ENCODE peak calls at places on chromosomes 7 and 10, in six cellular contexts. One of them, this sample, is unnamed.

GRCh38 chr10:119111968-119112515 is 8.1 kb downstream of the DENND10 start:
- DNase-seq in GM12892: no peak
- DNase-seq in IMR-90: peak; percentile 82
- DNase-seq in anterior cingulate cortex: no peak
- DNase-seq in D341Med: no peak
- DNase-seq in stimulated activated CD8-positive, alpha-beta memory T cell treated with anti-CD3 and anti-CD28 coated beads, Interleukin-2, amount 100 ng/mL, for 48 hours: no peak
- DNase-seq in this sample: no peak

GRCh38 chr10:12606461-12606860 is 257.1 kb downstream of the CAMK1D start:
- DNase-seq in anterior cingulate cortex: no peak
- DNase-seq in IMR-90: no peak
- DNase-seq in D341Med: no peak
- DNase-seq in stimulated activated CD8-positive, alpha-beta memory T cell treated with anti-CD3 and anti-CD28 coated beads, Interleukin-2, amount 100 ng/mL, for 48 hours: no peak
- DNase-seq in GM12892: no peak
- DNase-seq in this sample: no peak

GRCh38 chr7:51010534-51010933 is 227.8 kb upstream of the GRB10 start:
- DNase-seq in anterior cingulate cortex: no peak
- DNase-seq in GM12892: no peak
- DNase-seq in stimulated activated CD8-positive, alpha-beta memory T cell treated with anti-CD3 and anti-CD28 coated beads, Interleukin-2, amount 100 ng/mL, for 48 hours: no peak
- DNase-seq in D341Med: no peak
- DNase-seq in IMR-90: no peak
- DNase-seq in this sample: no peak

GRCh38 chr10:69839696-69840345 is 38.1 kb downstream of the COL13A1 start:
- DNase-seq in anterior cingulate cortex: no peak
- DNase-seq in D341Med: no peak
- DNase-seq in stimulated activated CD8-positive, alpha-beta memory T cell treated with anti-CD3 and anti-CD28 coated beads, Interleukin-2, amount 100 ng/mL, for 48 hours: no peak
- DNase-seq in IMR-90: peak; percentile 73
- DNase-seq in GM12892: no peak
- DNase-seq in this sample: no peak

GRCh38 chr7:19749658-19750057 is 23.8 kb downstream of the TMEM196 start:
- DNase-seq in stimulated activated CD8-positive, alpha-beta memory T cell treated with anti-CD3 and anti-CD28 coated beads, Interleukin-2, amount 100 ng/mL, for 48 hours: no peak
- DNase-seq in D341Med: no peak
- DNase-seq in GM12892: no peak
- DNase-seq in IMR-90: no peak
- DNase-seq in anterior cingulate cortex: no peak
- DNase-seq in this sample: no peak

GRCh38 chr10:122419890-122420623 is 34.4 kb upstream of the ARMS2 start:
- DNase-seq in D341Med: no peak
- DNase-seq in GM12892: no peak
- DNase-seq in stimulated activated CD8-positive, alpha-beta memory T cell treated with anti-CD3 and anti-CD28 coated beads, Interleukin-2, amount 100 ng/mL, for 48 hours: no peak
- DNase-seq in anterior cingulate cortex: no peak
- DNase-seq in IMR-90: peak; percentile 85
- DNase-seq in this sample: peak; percentile 21

GRCh38 chr10:104842704-104843103 is 201.6 kb downstream of the SORCS3 start:
- DNase-seq in D341Med: peak; percentile 20
- DNase-seq in IMR-90: no peak
- DNase-seq in stimulated activated CD8-positive, alpha-beta memory T cell treated with anti-CD3 and anti-CD28 coated beads, Interleukin-2, amount 100 ng/mL, for 48 hours: no peak
- DNase-seq in anterior cingulate cortex: no peak
- DNase-seq in GM12892: no peak
- DNase-seq in this sample: no peak

GRCh38 chr7:76333388-76334101 is 25.2 kb downstream of the YWHAG start:
- DNase-seq in stimulated activated CD8-positive, alpha-beta memory T cell treated with anti-CD3 and anti-CD28 coated beads, Interleukin-2, amount 100 ng/mL, for 48 hours: no peak
- DNase-seq in anterior cingulate cortex: no peak
- DNase-seq in GM12892: no peak
- DNase-seq in D341Med: no peak
- DNase-seq in IMR-90: no peak
- DNase-seq in this sample: no peak

GRCh38 chr10:52551036-52551435 is 221.5 kb downstream of the MBL2 start:
- DNase-seq in stimulated activated CD8-positive, alpha-beta memory T cell treated with anti-CD3 and anti-CD28 coated beads, Interleukin-2, amount 100 ng/mL, for 48 hours: no peak
- DNase-seq in IMR-90: no peak
- DNase-seq in anterior cingulate cortex: no peak
- DNase-seq in GM12892: no peak
- DNase-seq in D341Med: no peak
- DNase-seq in this sample: no peak

GRCh38 chr7:54542920-54543539 is 855 bp downstream of the VSTM2A start:
- DNase-seq in GM12892: no peak
- DNase-seq in D341Med: no peak
- DNase-seq in IMR-90: peak; percentile 5
- DNase-seq in anterior cingulate cortex: no peak
- DNase-seq in stimulated activated CD8-positive, alpha-beta memory T cell treated with anti-CD3 and anti-CD28 coated beads, Interleukin-2, amount 100 ng/mL, for 48 hours: no peak
- DNase-seq in this sample: no peak

This sample was measured in occipital lobe.